ENCODE peak calls at places on chromosomes 16 and 17, in four cellular contexts. D is GM12878, J is K562, S is HepG2. B is an unnamed sample.

GRCh38 chr17:50550661-50551432 is 3.9 kb downstream of the SPATA20 start:
- DNase-seq in S (peak; percentile 84), J (peak; percentile 76), D (no peak), B (peak; percentile 95)

GRCh38 chr17:79978545-79978852 is 57.2 kb downstream of the TBC1D16 start:
- DNase-seq in J (no peak), D (no peak), S (no peak), B (no peak)

GRCh38 chr16:85750827-85751641 is at the start of gene C16orf74:
- DNase-seq in J (peak; percentile 75), S (no peak), D (no peak), B (peak; percentile 90)

GRCh38 chr16:11358531-11358930 is 13.3 kb downstream of the RMI2 start:
- DNase-seq in S (no peak), J (no peak), D (no peak), B (no peak)

GRCh38 chr17:65121916-65122821 is 15.0 kb upstream of the RGS9 start:
- DNase-seq in J (no peak), D (peak; percentile 42), S (no peak), B (no peak)

GRCh38 chr17:34177642-34178041 is 77.4 kb upstream of the CCL2 start:
- DNase-seq in J (no peak), D (no peak), S (no peak), B (no peak)

GRCh38 chr16:31471875-31472558 is at the start of gene TGFB1I1:
- DNase-seq in S (no peak), J (no peak), D (no peak), B (peak; percentile 89)

GRCh38 chr17:72175263-72175662 is 54.4 kb downstream of the SOX9 start:
- DNase-seq in J (no peak), D (no peak), S (no peak), B (no peak)

GRCh38 chr17:58617563-58617962 is 74.3 kb downstream of the TEX14 start:
- DNase-seq in S (peak; percentile 25), J (no peak), D (no peak), B (no peak)

GRCh38 chr17:3558603-3559269 is 1.1 kb upstream of the TRPV3 start:
- DNase-seq in D (peak; percentile 87), S (no peak), J (no peak), B (no peak)

GRCh38 chr16:27508476-27508875 is 41.2 kb downstream of the GTF3C1 start:
- DNase-seq in J (no peak), D (no peak), S (no peak), B (no peak)

GRCh38 chr17:81160306-81160705 is 5.0 kb upstream of the PVALEF start:
- DNase-seq in J (no peak), D (no peak), S (no peak), B (no peak)

GRCh38 chr16:66741131-66741900 is 10.1 kb downstream of the DYNC1LI2 start:
- DNase-seq in D (no peak), S (peak; percentile 20), J (peak; percentile 35), B (peak; percentile 79)

GRCh38 chr16:68116256-68116853 is 31.2 kb downstream of the NFATC3 start:
- DNase-seq in D (no peak), S (no peak), J (peak; percentile 27), B (no peak)

GRCh38 chr17:41738077-41738800 is 3.8 kb upstream of the HAP1 start:
- DNase-seq in S (peak; percentile 78), D (peak; percentile 44), J (peak; percentile 92), B (peak; percentile 92)

GRCh38 chr17:334974-335481 is 17.6 kb downstream of the RPH3AL start:
- DNase-seq in D (no peak), S (no peak), J (no peak), B (no peak)

GRCh38 chr17:17180141-17180603 is 26.0 kb downstream of the PLD6 start:
- DNase-seq in S (no peak), D (no peak), J (no peak), B (no peak)

GRCh38 chr17:29927546-29927945 is 2.5 kb downstream of the SSH2 start:
- DNase-seq in S (no peak), J (no peak), D (no peak), B (no peak)

GRCh38 chr17:2243953-2244352 is 59.6 kb downstream of the SMG6 start:
- DNase-seq in J (no peak), S (no peak), D (no peak), B (no peak)

GRCh38 chr17:48613862-48614694 is 1.0 kb downstream of the HOXB8 start:
- DNase-seq in J (no peak), D (no peak), S (no peak), B (no peak)

GRCh38 chr16:73725147-73725546 is 571.5 kb upstream of the PSMD7 start:
- DNase-seq in S (no peak), J (no peak), D (no peak), B (no peak)

GRCh38 chr16:69852815-69853214 is 90.7 kb downstream of the WWP2 start:
- DNase-seq in J (no peak), D (no peak), S (no peak), B (no peak)

GRCh38 chr17:28746611-28747045 is 2.8 kb downstream of the TRAF4 start:
- DNase-seq in S (no peak), D (no peak), J (no peak), B (no peak)

GRCh38 chr17:21379080-21379711 is 3.0 kb downstream of the KCNJ12 start:
- DNase-seq in D (no peak), S (no peak), J (no peak), B (no peak)

GRCh38 chr16:49452108-49452507 is 78.5 kb downstream of the C16orf78 start:
- DNase-seq in J (no peak), D (no peak), S (no peak), B (no peak)

GRCh38 chr16:26169451-26169850 is 477.7 kb downstream of the HS3ST4 start:
- DNase-seq in S (no peak), D (no peak), J (no peak), B (no peak)

GRCh38 chr16:27322858-27323780 is 9.3 kb downstream of the IL4R start:
- DNase-seq in J (no peak), D (no peak), S (peak; percentile 89), B (no peak)

GRCh38 chr16:79369796-79370195 is 230.7 kb downstream of the MAF start:
- DNase-seq in D (no peak), J (no peak), S (no peak), B (no peak)

GRCh38 chr16:22874394-22874793 is 60.4 kb downstream of the HS3ST2 start:
- DNase-seq in S (no peak), D (no peak), J (no peak), B (no peak)

GRCh38 chr17:75619506-75620431 is 13.5 kb upstream of the SMIM5 start:
- DNase-seq in D (no peak), J (peak; percentile 73), S (peak; percentile 39), B (peak; percentile 89)

DNA sequence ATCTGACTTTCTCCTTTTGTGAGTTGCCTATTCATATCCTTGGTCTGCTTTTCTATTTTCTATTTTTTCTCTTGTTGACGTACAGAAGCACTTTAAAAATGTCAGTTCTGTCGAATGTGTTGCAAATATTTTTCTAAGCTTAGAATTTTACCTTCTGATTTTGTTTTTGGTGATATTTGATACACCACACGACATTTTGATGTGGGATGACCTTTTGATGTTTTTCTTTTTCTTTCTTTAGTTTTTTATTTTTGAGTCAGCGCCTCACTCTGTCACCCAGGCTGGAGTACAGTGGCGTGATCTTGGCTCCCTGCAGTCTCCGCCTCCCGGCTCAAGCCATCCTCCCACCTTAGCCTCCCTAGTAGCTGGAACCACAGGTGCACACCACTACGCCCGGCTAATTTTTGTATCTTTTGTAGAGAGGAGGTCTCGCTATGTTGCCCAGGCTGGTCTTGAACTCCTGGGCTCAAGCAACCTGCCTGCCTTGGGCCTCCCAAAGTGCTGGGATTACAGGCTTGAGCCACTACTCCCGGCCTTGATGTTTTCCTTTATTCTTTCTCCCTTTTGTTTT is 39.6 kb downstream of the WSB1 start:
- DNase-seq in J (no peak), S (no peak), D (no peak), B (no peak)
- TF ChIP-seq YY1 in J (no peak), S (no peak), D (no peak), B (no peak)

DNA sequence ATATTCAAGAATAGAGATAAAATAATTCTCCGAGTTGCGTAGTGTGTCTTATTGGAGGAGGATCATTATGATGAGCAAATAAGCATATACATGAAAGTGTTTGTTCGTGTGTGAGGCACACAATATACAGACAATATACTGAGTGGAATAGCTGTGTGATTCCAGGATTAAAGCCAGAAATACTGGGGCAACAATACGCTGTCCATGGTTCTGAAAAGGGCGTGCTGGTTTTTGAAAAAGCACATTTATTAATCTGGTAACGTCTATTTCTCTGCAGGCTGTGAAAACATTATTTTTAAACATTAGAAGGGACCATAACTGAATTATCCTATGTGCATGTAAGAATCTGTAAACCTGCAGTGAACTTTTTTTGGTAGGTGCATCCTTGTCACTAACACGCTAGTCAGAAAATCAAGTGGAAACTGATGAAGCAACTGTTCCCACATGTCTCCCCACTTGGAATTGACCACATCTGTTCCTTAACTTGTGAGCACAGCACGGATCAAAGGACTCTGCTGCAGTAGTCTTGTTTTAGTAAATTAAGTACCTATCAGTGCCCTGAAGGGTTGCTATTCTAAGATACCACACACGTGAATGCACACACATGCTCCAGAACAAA is 346.0 kb downstream of the GRIN2A start:
- DNase-seq in J (peak; percentile 39), S (no peak), D (no peak), B (no peak)
- TF ChIP-seq NFIC in J (no peak), S (no peak), D (no peak), B (no peak)

GRCh38 chr16:46568472-46569230 is 52.5 kb downstream of the SHCBP1 start:
- DNase-seq in S (no peak), J (no peak), D (no peak), B (no peak)
- TF ChIP-seq YY1 in S (no peak), J (no peak), D (no peak), B (no peak)

GRCh38 chr16:19236561-19236960 is 49.0 kb upstream of the CLEC19A start:
- DNase-seq in S (peak; percentile 58), J (no peak), D (no peak), B (no peak)
- TF ChIP-seq NFIC in S (no peak), J (no peak), D (no peak), B (no peak)

GRCh38 chr17:19004601-19005441 is at the start of gene FAM83G:
- DNase-seq in D (peak; percentile 19), J (peak; percentile 84), S (peak; percentile 69), B (peak; percentile 86)

GRCh38 chr17:19003543-19003965 is 1.0 kb downstream of the FAM83G start:
- DNase-seq in J (no peak), S (no peak), D (no peak), B (no peak)

GRCh38 chr17:19002805-19003542 is 1.6 kb downstream of the FAM83G start:
- DNase-seq in S (no peak), J (no peak), D (no peak), B (no peak)

GRCh38 chr17:19005442-19005773 is 844 bp upstream of the FAM83G start:
- DNase-seq in J (no peak), D (no peak), S (peak; percentile 41), B (no peak)

DNA sequence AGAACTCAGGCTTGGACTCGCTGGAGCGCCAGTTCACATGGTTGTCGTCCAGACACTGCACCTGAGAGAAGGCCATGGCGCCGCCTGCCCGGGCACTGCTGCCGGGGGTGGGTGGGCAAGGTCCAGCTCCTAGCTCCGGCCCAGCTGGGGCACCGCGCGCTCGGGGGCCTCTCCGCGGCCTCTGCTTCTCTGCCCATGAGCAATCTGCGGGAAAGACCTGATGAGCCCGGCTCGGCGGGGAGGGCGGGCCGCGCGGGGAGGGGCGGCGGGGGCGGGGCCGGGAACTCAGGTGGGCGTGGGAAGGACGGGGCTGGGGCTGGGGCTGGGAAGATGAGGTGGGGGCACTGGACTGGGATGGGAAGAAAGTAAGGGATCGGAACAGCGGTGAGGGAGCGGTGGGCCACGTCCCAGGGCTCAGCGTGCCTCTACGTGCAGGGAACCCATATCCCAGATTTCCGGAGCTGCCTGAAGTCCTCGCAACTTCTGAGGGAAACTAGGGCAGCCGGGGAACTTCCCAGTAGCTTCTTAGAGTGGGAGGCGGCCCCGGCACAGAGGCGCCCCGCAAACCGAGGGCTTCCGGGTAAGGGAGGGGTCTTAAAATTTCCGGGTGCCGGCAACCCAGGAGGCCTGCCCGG is 481 bp downstream of the FAM83G start:
- DNase-seq in D (no peak), S (peak; percentile 50), J (peak; percentile 65), B (peak; percentile 54)
- TF ChIP-seq YY1 in D (no peak), S (no peak), J (no peak), B (no peak)

B was measured in SK-N-SH.